ENCODE peak calls at places on chromosomes 13 and 19, in nine cellular contexts. P is heart left ventricle, N is fibroblast of lung, J is heart right ventricle, A is endothelial cell, Q is cardiac muscle cell, Z is AG10803, S is stomach, I is HFF-Myc. M is an unnamed sample.

GRCh38 chr19:52464798-52465470 is 11.6 kb downstream of the ZNF578 start:
- DNase-seq in P (no peak), N (no peak), J (no peak), A (peak), Q (peak), Z (no peak), S (no peak), I (no peak), M (peak)

GRCh38 chr13:113567681-113568080 is 16.9 kb upstream of the TFDP1 start:
- DNase-seq in P (no peak), N (no peak), J (no peak), A (no peak), Q (no peak), Z (no peak), S (peak), I (no peak), M (no peak)

GRCh38 chr19:4425531-4425930 is 23.1 kb downstream of the CHAF1A start:
- DNase-seq in P (no peak), N (peak), J (no peak), A (no peak), Q (no peak), Z (peak), S (no peak), I (peak), M (no peak)

GRCh38 chr19:41351339-41352245 is 2.1 kb downstream of the TGFB1 start:
- DNase-seq in P (peak), N (no peak), J (peak), A (peak), Q (peak), Z (peak), S (peak), I (no peak), M (no peak)

GRCh38 chr13:95536629-95537241 is 15.8 kb upstream of the CLDN10 start:
- DNase-seq in P (no peak), N (peak), J (no peak), A (no peak), Q (peak), Z (peak), S (no peak), I (peak), M (no peak)

GRCh38 chr13:36681894-36682624 is 8.2 kb downstream of the SERTM1 start:
- DNase-seq in P (no peak), N (no peak), J (no peak), A (no peak), Q (no peak), Z (no peak), S (no peak), I (no peak), M (no peak)

GRCh38 chr19:7701049-7701653 is 780 bp downstream of the FCER2 start:
- DNase-seq in P (no peak), N (no peak), J (no peak), A (no peak), Q (no peak), Z (no peak), S (no peak), I (no peak), M (no peak)

GRCh38 chr19:55087542-55087935 is 11.9 kb downstream of the EPS8L1 start:
- DNase-seq in P (no peak), N (peak), J (no peak), A (no peak), Q (no peak), Z (peak), S (no peak), I (no peak), M (no peak)

GRCh38 chr13:44879452-44880058 is 109.7 kb downstream of the NUFIP1 start:
- DNase-seq in P (no peak), N (peak), J (no peak), A (no peak), Q (no peak), Z (peak), S (no peak), I (no peak), M (no peak)

GRCh38 chr19:5343848-5344247 is 3.2 kb upstream of the PTPRS start:
- DNase-seq in P (no peak), N (peak), J (no peak), A (no peak), Q (no peak), Z (peak), S (no peak), I (peak), M (no peak)

GRCh38 chr13:111963031-111963430 is 103.9 kb upstream of the SOX1 start:
- DNase-seq in P (no peak), N (no peak), J (no peak), A (no peak), Q (no peak), Z (no peak), S (no peak), I (no peak), M (no peak)

GRCh38 chr19:49889687-49890348 is 6.9 kb downstream of the IL4I1 start:
- DNase-seq in P (peak), N (peak), J (peak), A (peak), Q (peak), Z (peak), S (peak), I (no peak), M (no peak)

GRCh38 chr13:80235559-80236296 is 105.2 kb downstream of the SPRY2 start:
- DNase-seq in P (no peak), N (peak), J (peak), A (no peak), Q (peak), Z (peak), S (no peak), I (no peak), M (no peak)

GRCh38 chr13:66689628-66690027 is 540.5 kb downstream of the PCDH9 start:
- DNase-seq in P (no peak), N (peak), J (no peak), A (no peak), Q (no peak), Z (no peak), S (no peak), I (no peak), M (no peak)

GRCh38 chr13:114185182-114185971 is 6.3 kb downstream of the CFAP97D2 start:
- DNase-seq in P (no peak), N (no peak), J (peak), A (no peak), Q (no peak), Z (no peak), S (no peak), I (no peak), M (no peak)

GRCh38 chr13:36029171-36029570 is 102.0 kb downstream of the DCLK1 start:
- DNase-seq in P (no peak), N (peak), J (no peak), A (no peak), Q (no peak), Z (no peak), S (no peak), I (no peak), M (no peak)

GRCh38 chr13:109281017-109281416 is 505.4 kb downstream of the IRS2 start:
- DNase-seq in P (no peak), N (no peak), J (no peak), A (no peak), Q (no peak), Z (no peak), S (no peak), I (no peak), M (no peak)

GRCh38 chr19:50703915-50704548 is 15.6 kb downstream of the SHANK1 start:
- DNase-seq in P (no peak), N (no peak), J (no peak), A (no peak), Q (peak), Z (no peak), S (no peak), I (no peak), M (no peak)

GRCh38 chr19:3154957-3155736 is 19.3 kb downstream of the GNA15 start:
- DNase-seq in P (peak), N (peak), J (peak), A (peak), Q (no peak), Z (peak), S (peak), I (peak), M (no peak)

GRCh38 chr13:30997697-30998547 is 65.5 kb downstream of the TEX26 start:
- DNase-seq in P (no peak), N (no peak), J (peak), A (no peak), Q (peak), Z (no peak), S (no peak), I (no peak), M (no peak)

GRCh38 chr13:91601807-91602206 is 203.4 kb downstream of the GPC5 start:
- DNase-seq in P (no peak), N (no peak), J (no peak), A (no peak), Q (no peak), Z (no peak), S (no peak), I (no peak), M (no peak)

GRCh38 chr19:4556574-4557185 is 2.8 kb downstream of the SEMA6B start:
- DNase-seq in P (no peak), N (no peak), J (no peak), A (no peak), Q (peak), Z (no peak), S (no peak), I (no peak), M (no peak)

GRCh38 chr19:35232912-35233311 is 4.4 kb upstream of the FAM187B start:
- DNase-seq in P (no peak), N (no peak), J (no peak), A (no peak), Q (no peak), Z (no peak), S (no peak), I (no peak), M (no peak)

GRCh38 chr19:45391871-45392665 is 12.8 kb downstream of the PPP1R13L start:
- DNase-seq in P (no peak), N (no peak), J (no peak), A (no peak), Q (no peak), Z (no peak), S (no peak), I (no peak), M (no peak)

GRCh38 chr13:76292726-76293125 is 593.5 kb downstream of the KCTD12 start:
- DNase-seq in P (no peak), N (peak), J (no peak), A (no peak), Q (no peak), Z (no peak), S (no peak), I (no peak), M (no peak)

GRCh38 chr19:21164541-21164940 is 22.7 kb downstream of the ZNF431 start:
- DNase-seq in P (no peak), N (no peak), J (no peak), A (no peak), Q (no peak), Z (no peak), S (no peak), I (no peak), M (no peak)

GRCh38 chr13:83162493-83162892 is 719.8 kb downstream of the SLITRK1 start:
- DNase-seq in P (no peak), N (peak), J (no peak), A (no peak), Q (peak), Z (no peak), S (no peak), I (no peak), M (no peak)

GRCh38 chr19:35414442-35414841 is 33.6 kb upstream of the FFAR2 start:
- DNase-seq in P (no peak), N (no peak), J (no peak), A (no peak), Q (no peak), Z (no peak), S (no peak), I (no peak), M (no peak)

GRCh38 chr13:43865892-43866291 is 13.6 kb downstream of the CCDC122 start:
- DNase-seq in P (no peak), N (peak), J (no peak), A (no peak), Q (no peak), Z (peak), S (no peak), I (no peak), M (no peak)

GRCh38 chr13:19890030-19890429 is 26.6 kb upstream of the ZMYM5 start:
- DNase-seq in P (no peak), N (no peak), J (no peak), A (no peak), Q (peak), Z (no peak), S (no peak), I (no peak), M (no peak)

GRCh38 chr13:98217597-98217996 is 40.5 kb upstream of the RNF113B start:
- DNase-seq in P (no peak), N (no peak), J (no peak), A (no peak), Q (no peak), Z (no peak), S (peak), I (no peak), M (no peak)

GRCh38 chr13:71625694-71626093 is 241.3 kb downstream of the DACH1 start:
- DNase-seq in P (no peak), N (peak), J (no peak), A (no peak), Q (no peak), Z (no peak), S (no peak), I (peak), M (no peak)

GRCh38 chr19:55284405-55285058 is 735 bp downstream of the BRSK1 start:
- DNase-seq in P (no peak), N (no peak), J (no peak), A (no peak), Q (no peak), Z (no peak), S (no peak), I (no peak), M (no peak)

GRCh38 chr19:39765091-39766076 is 13.3 kb upstream of the LEUTX start:
- DNase-seq in P (peak), N (peak), J (peak), A (peak), Q (peak), Z (peak), S (peak), I (peak), M (no peak)
- TF ChIP-seq CTCF in P (peak), N (peak), J (peak), A (peak), Q (peak), Z (peak), S (peak), I (peak), M (peak)

GRCh38 chr13:93004919-93005318 is 221.7 kb upstream of the GPC6 start:
- DNase-seq in P (no peak), N (no peak), J (no peak), A (no peak), Q (no peak), Z (peak), S (no peak), I (peak), M (no peak)
- TF ChIP-seq CTCF in P (no peak), N (no peak), J (no peak), A (no peak), Q (peak), Z (peak), S (no peak), I (peak), M (peak)

DNA sequence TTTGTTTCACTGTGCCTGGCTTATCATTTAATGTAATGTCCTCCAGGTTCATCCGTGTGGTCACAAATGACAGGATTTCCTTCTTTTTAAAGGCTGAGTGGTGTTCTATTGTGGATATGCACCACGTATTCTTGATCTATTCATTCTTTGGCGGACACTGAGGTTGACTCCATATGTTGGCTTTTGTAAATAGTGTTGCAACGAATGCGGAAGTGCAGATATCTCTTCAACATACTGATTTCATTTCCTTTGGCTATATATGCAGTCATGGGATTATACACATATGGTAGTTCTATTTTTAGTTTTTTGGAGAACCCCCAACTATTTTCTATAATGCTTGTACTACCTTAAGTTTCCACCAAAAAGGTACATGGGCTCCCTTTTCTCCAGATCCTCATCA is 13.0 kb downstream of the OR7A5 start:
- DNase-seq in P (no peak), N (no peak), J (no peak), A (no peak), Q (no peak), Z (no peak), S (no peak), I (no peak), M (no peak)
- TF ChIP-seq CTCF in P (no peak), N (no peak), J (no peak), A (no peak), Q (no peak), Z (no peak), S (no peak), I (no peak), M (no peak)

DNA sequence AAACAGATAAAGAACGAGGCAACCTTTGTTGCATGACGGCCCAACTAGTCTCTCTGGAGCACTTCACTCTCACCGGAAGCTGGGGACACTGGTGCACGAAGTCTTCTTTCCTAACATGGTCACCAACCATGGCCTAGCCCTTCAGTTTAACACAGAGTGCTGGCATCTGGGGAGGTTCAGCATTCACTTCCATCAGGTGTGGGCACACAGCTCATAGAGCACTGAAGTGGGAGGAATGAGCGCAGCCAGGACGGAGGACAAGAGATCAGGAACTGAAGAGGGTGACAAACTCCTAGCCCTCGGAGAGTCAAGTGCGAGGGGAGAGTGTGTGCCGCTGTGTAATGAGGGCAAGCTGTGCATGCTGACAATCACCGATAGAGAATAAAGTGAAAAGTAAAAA is 92.4 kb downstream of the CDADC1 start:
- DNase-seq in P (no peak), N (no peak), J (no peak), A (no peak), Q (no peak), Z (no peak), S (no peak), I (no peak), M (no peak)
- TF ChIP-seq CTCF in P (no peak), N (no peak), J (no peak), A (no peak), Q (no peak), Z (no peak), S (no peak), I (no peak), M (no peak)

GRCh38 chr13:25247345-25247744 is 39.9 kb downstream of the MTMR6 start:
- DNase-seq in P (no peak), N (no peak), J (no peak), A (no peak), Q (no peak), Z (no peak), S (no peak), I (no peak), M (no peak)
- TF ChIP-seq CTCF in P (no peak), N (no peak), J (no peak), A (no peak), Q (no peak), Z (no peak), S (no peak), I (no peak), M (no peak)